ENCODE peak calls at places on chromosomes 3 and 15, in five cellular contexts. Y is NCI-H1105 treated with DMSO at 0.1 percent for 48 hours, D is A549, B is glutamatergic neuron, I is amniotic epithelial cell. J is an unnamed sample.

GRCh38 chr15:51751687-51752683 is 588 bp downstream of the TMOD2 start:
- DNase-seq in Y (peak), D (peak), B (peak), I (peak), J (no peak)

GRCh38 chr3:108420926-108421325 is 89.5 kb downstream of the MYH15 start:
- DNase-seq in Y (no peak), D (no peak), B (no peak), I (peak), J (no peak)

GRCh38 chr15:70094690-70095311 is 2.9 kb downstream of the TLE3 start:
- DNase-seq in Y (peak), D (no peak), B (no peak), I (peak), J (no peak)

GRCh38 chr3:61518590-61518989 is 42.8 kb upstream of the PTPRG start:
- DNase-seq in Y (no peak), D (no peak), B (no peak), I (no peak), J (no peak)

GRCh38 chr15:83890584-83890983 is 236.7 kb downstream of the ADAMTSL3 start:
- DNase-seq in Y (no peak), D (no peak), B (no peak), I (no peak), J (no peak)

GRCh38 chr15:31214158-31214863 is 112.3 kb upstream of the KLF13 start:
- DNase-seq in Y (no peak), D (peak), B (no peak), I (no peak), J (peak)

GRCh38 chr15:89217686-89218376 is 3.5 kb downstream of the RLBP1 start:
- DNase-seq in Y (no peak), D (no peak), B (no peak), I (no peak), J (no peak)

GRCh38 chr3:50494136-50494535 is 9.3 kb downstream of the CACNA2D2 start:
- DNase-seq in Y (no peak), D (no peak), B (no peak), I (no peak), J (no peak)

GRCh38 chr3:102415553-102415952 is 19.3 kb upstream of the ZPLD1 start:
- DNase-seq in Y (no peak), D (no peak), B (no peak), I (no peak), J (no peak)

GRCh38 chr3:179653777-179654117 is 907 bp downstream of the USP13 start:
- DNase-seq in Y (no peak), D (peak), B (peak), I (no peak), J (no peak)

GRCh38 chr15:51403072-51403878 is 61.8 kb downstream of the GLDN start:
- DNase-seq in Y (peak), D (peak), B (no peak), I (peak), J (no peak)

GRCh38 chr3:197422506-197422905 is 124.1 kb upstream of the DLG1 start:
- DNase-seq in Y (no peak), D (no peak), B (no peak), I (no peak), J (no peak)

GRCh38 chr3:68893600-68894239 is 38.6 kb downstream of the TAFA4 start:
- DNase-seq in Y (peak), D (peak), B (no peak), I (peak), J (no peak)

GRCh38 chr3:9340450-9341009 is 22.3 kb upstream of the THUMPD3 start:
- DNase-seq in Y (no peak), D (peak), B (no peak), I (peak), J (no peak)

GRCh38 chr3:172836390-172836997 is 86.0 kb downstream of the ECT2 start:
- DNase-seq in Y (peak), D (peak), B (peak), I (peak), J (no peak)

GRCh38 chr15:70098170-70098460 is 398 bp upstream of the TLE3 start:
- DNase-seq in Y (peak), D (no peak), B (no peak), I (no peak), J (no peak)

GRCh38 chr15:51097553-51098330 is 3.0 kb upstream of the TNFAIP8L3 start:
- DNase-seq in Y (no peak), D (no peak), B (no peak), I (peak), J (no peak)